ENCODE peak calls at places on chromosomes 6 and 20, in five cellular contexts. One of them, this sample, is unnamed.

GRCh38 chr6:26043389-26044139 is 43.7 kb upstream of the HFE start:
- DNase-seq in lower leg skin: peak; percentile 90
- DNase-seq in NB4: peak; percentile 98
- DNase-seq in tibial nerve: peak; percentile 90
- DNase-seq in H1: no peak
- DNase-seq in this sample: peak; percentile 76

GRCh38 chr20:45318948-45319347 is 10.8 kb upstream of the MATN4 start:
- DNase-seq in lower leg skin: no peak
- DNase-seq in NB4: peak; percentile 70
- DNase-seq in tibial nerve: no peak
- DNase-seq in H1: no peak
- DNase-seq in this sample: no peak

GRCh38 chr6:12962995-12963394 is 246.4 kb downstream of the PHACTR1 start:
- DNase-seq in lower leg skin: no peak
- DNase-seq in NB4: peak; percentile 67
- DNase-seq in tibial nerve: no peak
- DNase-seq in H1: no peak
- DNase-seq in this sample: no peak

GRCh38 chr6:30814137-30815084 is 69.9 kb upstream of the DDR1 start:
- DNase-seq in lower leg skin: no peak
- DNase-seq in NB4: peak; percentile 74
- DNase-seq in tibial nerve: peak; percentile 32
- DNase-seq in H1: no peak
- DNase-seq in this sample: peak; percentile 35

GRCh38 chr6:168704678-168705077 is 263.7 kb downstream of the SMOC2 start:
- DNase-seq in lower leg skin: no peak
- DNase-seq in NB4: no peak
- DNase-seq in tibial nerve: no peak
- DNase-seq in H1: no peak
- DNase-seq in this sample: no peak

GRCh38 chr20:61802721-61803311 is 262.9 kb downstream of the TAF4 start:
- DNase-seq in lower leg skin: no peak
- DNase-seq in NB4: no peak
- DNase-seq in tibial nerve: no peak
- DNase-seq in H1: no peak
- DNase-seq in this sample: no peak

GRCh38 chr6:141095308-141095707 is 1037.4 kb upstream of the GJE1 start:
- DNase-seq in lower leg skin: no peak
- DNase-seq in NB4: no peak
- DNase-seq in tibial nerve: no peak
- DNase-seq in H1: no peak
- DNase-seq in this sample: no peak

GRCh38 chr20:137668-138131 is 4.7 kb upstream of the DEFB126 start:
- DNase-seq in lower leg skin: no peak
- DNase-seq in NB4: peak; percentile 44
- DNase-seq in tibial nerve: no peak
- DNase-seq in H1: no peak
- DNase-seq in this sample: no peak

DNA sequence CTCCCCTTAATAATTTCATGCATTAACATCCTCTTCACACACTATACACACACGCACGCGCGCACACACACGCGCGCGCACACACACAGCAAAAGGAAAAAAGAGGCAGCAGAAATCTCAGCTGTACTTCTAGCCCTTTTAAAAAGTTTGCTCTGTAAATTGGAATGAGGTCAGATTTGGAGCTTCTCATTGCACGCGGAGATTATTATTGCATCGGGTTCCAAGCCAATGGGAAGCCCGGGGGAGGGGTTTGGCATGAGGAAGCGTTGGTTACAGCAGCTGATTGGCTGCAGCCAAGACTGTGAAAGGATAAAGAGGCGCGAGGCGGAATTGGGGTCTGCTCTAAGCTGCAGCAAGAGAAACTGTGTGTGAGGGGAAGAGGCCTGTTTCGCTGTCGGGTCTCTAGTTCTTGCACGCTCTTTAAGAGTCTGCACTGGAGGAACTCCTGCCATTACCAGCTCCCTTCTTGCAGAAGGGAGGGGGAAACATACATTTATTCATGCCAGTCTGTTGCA is at the start of gene SOX4:
- DNase-seq in lower leg skin: peak; percentile 96
- DNase-seq in NB4: peak; percentile 98
- DNase-seq in tibial nerve: peak; percentile 91
- DNase-seq in H1: peak; percentile 91
- DNase-seq in this sample: peak; percentile 94
- TF ChIP-seq POLR2A in lower leg skin: peak; percentile 81
- TF ChIP-seq POLR2A in NB4: peak; percentile 98
- TF ChIP-seq POLR2A in tibial nerve: peak; percentile 82
- TF ChIP-seq POLR2A in H1: peak; percentile 100
- TF ChIP-seq POLR2A in this sample: no peak

DNA sequence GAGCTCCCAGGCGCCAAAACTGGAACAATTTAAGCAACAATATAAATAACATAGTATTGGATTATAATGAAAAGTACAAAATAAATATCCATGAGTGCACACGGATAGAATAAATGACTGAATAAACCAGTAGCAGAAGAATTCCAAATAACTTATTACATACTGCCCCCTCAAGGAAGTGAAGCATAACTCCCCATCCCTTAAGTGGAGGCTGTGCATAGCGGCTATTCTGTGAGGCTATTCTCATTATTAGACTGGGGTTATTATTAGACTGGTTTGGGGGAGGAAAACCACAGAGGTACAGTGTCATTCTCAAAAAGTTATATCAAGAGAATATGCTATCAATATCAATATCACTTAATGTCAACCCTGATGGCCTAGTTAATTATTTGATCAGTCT is 94.4 kb upstream of the SIRPA start:
- DNase-seq in lower leg skin: no peak
- DNase-seq in NB4: peak; percentile 51
- DNase-seq in tibial nerve: no peak
- DNase-seq in H1: no peak
- DNase-seq in this sample: no peak
- TF ChIP-seq CTCF in lower leg skin: no peak
- TF ChIP-seq CTCF in NB4: peak; percentile 37
- TF ChIP-seq CTCF in tibial nerve: peak; percentile 26
- TF ChIP-seq CTCF in H1: peak; percentile 24
- TF ChIP-seq CTCF in this sample: no peak

DNA sequence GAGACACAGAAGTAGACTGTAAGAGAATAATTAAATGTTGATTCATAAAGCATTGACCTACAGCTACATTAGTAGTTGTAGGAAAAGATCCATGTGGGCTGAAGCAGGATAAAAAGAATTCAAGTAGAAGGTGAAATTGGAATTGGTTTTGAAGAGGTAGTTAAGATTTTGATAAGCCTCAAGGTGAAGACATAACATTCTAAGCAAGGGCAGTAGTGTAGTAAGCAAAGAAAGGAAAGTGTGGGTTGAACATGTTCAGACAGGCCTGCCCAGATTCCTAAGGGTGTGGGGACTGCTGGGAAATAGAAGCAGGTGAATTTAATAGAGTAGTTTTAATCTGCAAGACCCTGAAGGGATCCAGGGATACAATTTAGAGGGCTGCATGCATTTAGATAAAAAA is 19.0 kb downstream of the TAB2 start:
- DNase-seq in lower leg skin: no peak
- DNase-seq in NB4: no peak
- DNase-seq in tibial nerve: no peak
- DNase-seq in H1: no peak
- DNase-seq in this sample: no peak
- TF ChIP-seq POLR2A in lower leg skin: no peak
- TF ChIP-seq POLR2A in NB4: no peak
- TF ChIP-seq POLR2A in tibial nerve: no peak
- TF ChIP-seq POLR2A in H1: no peak
- TF ChIP-seq POLR2A in this sample: no peak

DNA sequence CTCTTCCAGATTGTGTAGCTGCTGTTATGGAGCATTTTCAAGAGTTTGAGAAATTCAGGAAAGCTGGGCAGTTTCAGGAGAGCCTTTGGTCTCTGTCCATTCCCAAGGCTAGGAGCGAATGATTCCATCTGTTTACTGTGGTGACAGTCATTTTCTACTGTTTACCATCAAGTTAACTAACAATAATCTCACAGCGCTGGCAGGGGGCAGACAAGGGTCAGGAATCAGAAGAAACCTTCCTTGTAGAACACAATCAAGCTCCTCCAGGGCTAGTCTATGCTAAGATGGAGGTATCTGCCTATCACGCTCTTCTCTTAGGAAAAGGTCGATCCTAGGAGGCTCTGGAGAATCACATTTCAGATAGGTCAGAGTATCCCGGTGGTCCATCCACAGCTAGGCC is 293.9 kb downstream of the KIF16B start:
- DNase-seq in lower leg skin: no peak
- DNase-seq in NB4: no peak
- DNase-seq in tibial nerve: no peak
- DNase-seq in H1: no peak
- DNase-seq in this sample: no peak
- TF ChIP-seq CTCF in lower leg skin: no peak
- TF ChIP-seq CTCF in NB4: no peak
- TF ChIP-seq CTCF in tibial nerve: no peak
- TF ChIP-seq CTCF in H1: peak; percentile 20
- TF ChIP-seq CTCF in this sample: no peak

GRCh38 chr6:75604294-75604693 is 2.6 kb downstream of the SENP6 start:
- DNase-seq in lower leg skin: no peak
- DNase-seq in NB4: no peak
- DNase-seq in tibial nerve: no peak
- DNase-seq in H1: no peak
- DNase-seq in this sample: no peak

GRCh38 chr6:75601608-75602163 is at the start of gene SENP6:
- DNase-seq in lower leg skin: peak; percentile 63
- DNase-seq in NB4: peak; percentile 93
- DNase-seq in tibial nerve: peak; percentile 63
- DNase-seq in H1: peak; percentile 87
- DNase-seq in this sample: peak; percentile 75

GRCh38 chr6:75600694-75601265 is 900 bp upstream of the SENP6 start:
- DNase-seq in lower leg skin: no peak
- DNase-seq in NB4: peak; percentile 38
- DNase-seq in tibial nerve: no peak
- DNase-seq in H1: no peak
- DNase-seq in this sample: no peak

GRCh38 chr6:75602897-75603395 is 1.3 kb downstream of the SENP6 start:
- DNase-seq in lower leg skin: no peak
- DNase-seq in NB4: no peak
- DNase-seq in tibial nerve: no peak
- DNase-seq in H1: no peak
- DNase-seq in this sample: no peak

GRCh38 chr6:75602164-75602896 is 650 bp downstream of the SENP6 start:
- DNase-seq in lower leg skin: peak; percentile 30
- DNase-seq in NB4: peak; percentile 73
- DNase-seq in tibial nerve: peak; percentile 28
- DNase-seq in H1: peak; percentile 79
- DNase-seq in this sample: peak; percentile 47
- TF ChIP-seq POLR2A in lower leg skin: no peak
- TF ChIP-seq POLR2A in NB4: no peak
- TF ChIP-seq POLR2A in tibial nerve: no peak
- TF ChIP-seq POLR2A in H1: peak; percentile 16
- TF ChIP-seq POLR2A in this sample: no peak

GRCh38 chr20:31260326-31260932 is 3.0 kb downstream of the DEFB115 start:
- DNase-seq in lower leg skin: no peak
- DNase-seq in NB4: peak; percentile 63
- DNase-seq in tibial nerve: no peak
- DNase-seq in H1: no peak
- DNase-seq in this sample: no peak
- TF ChIP-seq CTCF in lower leg skin: no peak
- TF ChIP-seq CTCF in NB4: peak; percentile 71
- TF ChIP-seq CTCF in tibial nerve: no peak
- TF ChIP-seq CTCF in H1: peak; percentile 19
- TF ChIP-seq CTCF in this sample: no peak

GRCh38 chr6:41939091-41939847 is 2.3 kb downstream of the CCND3 start:
- DNase-seq in lower leg skin: no peak
- DNase-seq in NB4: peak; percentile 99
- DNase-seq in tibial nerve: no peak
- DNase-seq in H1: peak; percentile 69
- DNase-seq in this sample: peak; percentile 30
- TF ChIP-seq POLR2A in lower leg skin: no peak
- TF ChIP-seq POLR2A in NB4: no peak
- TF ChIP-seq POLR2A in tibial nerve: no peak
- TF ChIP-seq POLR2A in H1: peak; percentile 57
- TF ChIP-seq POLR2A in this sample: no peak

GRCh38 chr20:7859371-7859802 is 80.9 kb downstream of the HAO1 start:
- DNase-seq in lower leg skin: no peak
- DNase-seq in NB4: peak; percentile 61
- DNase-seq in tibial nerve: peak; percentile 41
- DNase-seq in H1: no peak
- DNase-seq in this sample: no peak
- TF ChIP-seq CTCF in lower leg skin: no peak
- TF ChIP-seq CTCF in NB4: peak; percentile 54
- TF ChIP-seq CTCF in tibial nerve: peak; percentile 34
- TF ChIP-seq CTCF in H1: peak; percentile 51
- TF ChIP-seq CTCF in this sample: peak; percentile 40

This sample was measured in stomach.